ENCODE peak calls at places on chromosomes 13 and 19, in five cellular contexts. One of them, this sample, is unnamed.
A peak's percentile ranks its signal among the peaks of the same experiment; 100 is the strongest.

GRCh38 chr13:34343413-34343812 is 525.5 kb downstream of the RFC3 start:
- DNase-seq in heart right ventricle: no peak
- DNase-seq in colonic mucosa: no peak
- DNase-seq in transverse colon: no peak
- DNase-seq in A549: no peak
- DNase-seq in this sample: no peak

GRCh38 chr19:294819-295686 is 3.9 kb upstream of the PLPP2 start:
- DNase-seq in heart right ventricle: no peak
- DNase-seq in transverse colon: peak; percentile 49
- DNase-seq in A549: peak; percentile 29
- DNase-seq in colonic mucosa: peak; percentile 42
- DNase-seq in this sample: peak; percentile 69

GRCh38 chr13:101449971-101450748 is 2.3 kb upstream of the ITGBL1 start:
- DNase-seq in heart right ventricle: no peak
- DNase-seq in A549: peak; percentile 81
- DNase-seq in colonic mucosa: no peak
- DNase-seq in transverse colon: no peak
- DNase-seq in this sample: no peak

GRCh38 chr13:31276386-31276785 is 76.6 kb downstream of the B3GLCT start:
- DNase-seq in colonic mucosa: no peak
- DNase-seq in transverse colon: no peak
- DNase-seq in heart right ventricle: no peak
- DNase-seq in A549: no peak
- DNase-seq in this sample: no peak

GRCh38 chr19:11767633-11768133 is 883 bp downstream of the ZNF441 start:
- DNase-seq in heart right ventricle: peak; percentile 23
- DNase-seq in colonic mucosa: peak; percentile 73
- DNase-seq in A549: no peak
- DNase-seq in transverse colon: peak; percentile 69
- DNase-seq in this sample: peak; percentile 83

GRCh38 chr13:34675626-34676025 is 266.4 kb upstream of the NBEA start:
- DNase-seq in transverse colon: no peak
- DNase-seq in heart right ventricle: no peak
- DNase-seq in colonic mucosa: no peak
- DNase-seq in A549: no peak
- DNase-seq in this sample: no peak

GRCh38 chr13:83819611-83820010 is 62.7 kb downstream of the SLITRK1 start:
- DNase-seq in colonic mucosa: no peak
- DNase-seq in A549: no peak
- DNase-seq in transverse colon: no peak
- DNase-seq in heart right ventricle: no peak
- DNase-seq in this sample: no peak

GRCh38 chr19:57587529-57587928 is 3.6 kb downstream of the ZIK1 start:
- DNase-seq in heart right ventricle: no peak
- DNase-seq in colonic mucosa: no peak
- DNase-seq in A549: no peak
- DNase-seq in transverse colon: no peak
- DNase-seq in this sample: no peak

GRCh38 chr19:41753159-41753558 is 2.2 kb upstream of the CEACAM6 start:
- DNase-seq in heart right ventricle: peak; percentile 47
- DNase-seq in colonic mucosa: peak; percentile 81
- DNase-seq in A549: peak; percentile 65
- DNase-seq in transverse colon: peak; percentile 83
- DNase-seq in this sample: peak; percentile 31

GRCh38 chr13:39370554-39370953 is 232.4 kb downstream of the LHFPL6 start:
- DNase-seq in heart right ventricle: peak; percentile 37
- DNase-seq in transverse colon: no peak
- DNase-seq in colonic mucosa: no peak
- DNase-seq in A549: no peak
- DNase-seq in this sample: peak; percentile 10

GRCh38 chr13:65091031-65091430 is 2139.1 kb downstream of the PCDH9 start:
- DNase-seq in transverse colon: no peak
- DNase-seq in colonic mucosa: no peak
- DNase-seq in heart right ventricle: no peak
- DNase-seq in A549: no peak
- DNase-seq in this sample: no peak

GRCh38 chr13:33184530-33184929 is 101.0 kb downstream of the STARD13 start:
- DNase-seq in heart right ventricle: no peak
- DNase-seq in A549: no peak
- DNase-seq in colonic mucosa: no peak
- DNase-seq in transverse colon: no peak
- DNase-seq in this sample: no peak

GRCh38 chr13:35388456-35388855 is 88.0 kb downstream of the MAB21L1 start:
- DNase-seq in A549: no peak
- DNase-seq in transverse colon: no peak
- DNase-seq in colonic mucosa: no peak
- DNase-seq in heart right ventricle: no peak
- DNase-seq in this sample: no peak

GRCh38 chr13:73040968-73041580 is 17.7 kb upstream of the KLF5 start:
- DNase-seq in transverse colon: peak; percentile 63
- DNase-seq in heart right ventricle: no peak
- DNase-seq in colonic mucosa: peak; percentile 57
- DNase-seq in A549: peak; percentile 86
- DNase-seq in this sample: peak; percentile 54

GRCh38 chr13:106117035-106117434 is 418.4 kb downstream of the EFNB2 start:
- DNase-seq in A549: no peak
- DNase-seq in transverse colon: no peak
- DNase-seq in colonic mucosa: no peak
- DNase-seq in heart right ventricle: no peak
- DNase-seq in this sample: no peak

GRCh38 chr19:5536337-5536894 is 31.3 kb downstream of the TINCR start:
- DNase-seq in transverse colon: no peak
- DNase-seq in colonic mucosa: no peak
- DNase-seq in heart right ventricle: peak; percentile 78
- DNase-seq in A549: peak; percentile 23
- DNase-seq in this sample: peak; percentile 88

GRCh38 chr13:65911546-65912193 is 1318.5 kb downstream of the PCDH9 start:
- DNase-seq in A549: no peak
- DNase-seq in heart right ventricle: no peak
- DNase-seq in colonic mucosa: no peak
- DNase-seq in transverse colon: no peak
- DNase-seq in this sample: no peak

GRCh38 chr19:48111280-48111679 is 663 bp upstream of the PLA2G4C start:
- DNase-seq in transverse colon: no peak
- DNase-seq in colonic mucosa: no peak
- DNase-seq in heart right ventricle: no peak
- DNase-seq in A549: no peak
- DNase-seq in this sample: no peak

GRCh38 chr19:46830864-46831263 is 19.8 kb downstream of the AP2S1 start:
- DNase-seq in heart right ventricle: no peak
- DNase-seq in colonic mucosa: no peak
- DNase-seq in A549: no peak
- DNase-seq in transverse colon: no peak
- DNase-seq in this sample: no peak

GRCh38 chr13:75764251-75764650 is 128.1 kb downstream of the LMO7 start:
- DNase-seq in transverse colon: no peak
- DNase-seq in colonic mucosa: no peak
- DNase-seq in heart right ventricle: no peak
- DNase-seq in A549: no peak
- DNase-seq in this sample: no peak

GRCh38 chr13:21719463-21719862 is 48.6 kb downstream of the FGF9 start:
- DNase-seq in A549: no peak
- DNase-seq in transverse colon: no peak
- DNase-seq in colonic mucosa: no peak
- DNase-seq in heart right ventricle: no peak
- DNase-seq in this sample: no peak

GRCh38 chr19:5680083-5680436 is 256 bp downstream of the MICOS13 start:
- DNase-seq in colonic mucosa: no peak
- DNase-seq in transverse colon: peak; percentile 50
- DNase-seq in A549: no peak
- DNase-seq in heart right ventricle: peak; percentile 58
- DNase-seq in this sample: peak; percentile 52

GRCh38 chr19:30959011-30959410 is 390.2 kb downstream of the TSHZ3 start:
- DNase-seq in transverse colon: no peak
- DNase-seq in colonic mucosa: no peak
- DNase-seq in A549: no peak
- DNase-seq in heart right ventricle: no peak
- DNase-seq in this sample: no peak

GRCh38 chr19:49127674-49128544 is 8.6 kb downstream of the PPFIA3 start:
- DNase-seq in heart right ventricle: peak; percentile 97
- DNase-seq in A549: peak; percentile 99
- DNase-seq in colonic mucosa: peak; percentile 98
- DNase-seq in transverse colon: peak; percentile 98
- DNase-seq in this sample: peak; percentile 98

GRCh38 chr19:49126575-49126974 is 7.2 kb downstream of the PPFIA3 start:
- DNase-seq in A549: no peak
- DNase-seq in colonic mucosa: no peak
- DNase-seq in heart right ventricle: no peak
- DNase-seq in transverse colon: no peak
- DNase-seq in this sample: no peak

GRCh38 chr19:49128545-49129237 is 9.3 kb downstream of the PPFIA3 start:
- DNase-seq in colonic mucosa: no peak
- DNase-seq in A549: no peak
- DNase-seq in transverse colon: no peak
- DNase-seq in heart right ventricle: no peak
- DNase-seq in this sample: no peak

GRCh38 chr19:49129238-49129583 is 9.9 kb downstream of the PPFIA3 start:
- DNase-seq in colonic mucosa: peak; percentile 68
- DNase-seq in transverse colon: no peak
- DNase-seq in A549: no peak
- DNase-seq in heart right ventricle: no peak
- DNase-seq in this sample: no peak

GRCh38 chr19:49125025-49125731 is 5.8 kb downstream of the PPFIA3 start:
- DNase-seq in heart right ventricle: peak; percentile 35
- DNase-seq in A549: no peak
- DNase-seq in transverse colon: peak; percentile 86
- DNase-seq in colonic mucosa: peak; percentile 91
- DNase-seq in this sample: peak; percentile 59
- H3K4me3 ChIP-seq in heart right ventricle: no peak overlapping the region
- H3K4me3 ChIP-seq in A549: no peak overlapping the region
- H3K4me3 ChIP-seq in transverse colon: no peak overlapping the region
- H3K4me3 ChIP-seq in colonic mucosa: peak overlapping the region; percentile 7
- H3K4me3 ChIP-seq in this sample: no peak overlapping the region

DNA sequence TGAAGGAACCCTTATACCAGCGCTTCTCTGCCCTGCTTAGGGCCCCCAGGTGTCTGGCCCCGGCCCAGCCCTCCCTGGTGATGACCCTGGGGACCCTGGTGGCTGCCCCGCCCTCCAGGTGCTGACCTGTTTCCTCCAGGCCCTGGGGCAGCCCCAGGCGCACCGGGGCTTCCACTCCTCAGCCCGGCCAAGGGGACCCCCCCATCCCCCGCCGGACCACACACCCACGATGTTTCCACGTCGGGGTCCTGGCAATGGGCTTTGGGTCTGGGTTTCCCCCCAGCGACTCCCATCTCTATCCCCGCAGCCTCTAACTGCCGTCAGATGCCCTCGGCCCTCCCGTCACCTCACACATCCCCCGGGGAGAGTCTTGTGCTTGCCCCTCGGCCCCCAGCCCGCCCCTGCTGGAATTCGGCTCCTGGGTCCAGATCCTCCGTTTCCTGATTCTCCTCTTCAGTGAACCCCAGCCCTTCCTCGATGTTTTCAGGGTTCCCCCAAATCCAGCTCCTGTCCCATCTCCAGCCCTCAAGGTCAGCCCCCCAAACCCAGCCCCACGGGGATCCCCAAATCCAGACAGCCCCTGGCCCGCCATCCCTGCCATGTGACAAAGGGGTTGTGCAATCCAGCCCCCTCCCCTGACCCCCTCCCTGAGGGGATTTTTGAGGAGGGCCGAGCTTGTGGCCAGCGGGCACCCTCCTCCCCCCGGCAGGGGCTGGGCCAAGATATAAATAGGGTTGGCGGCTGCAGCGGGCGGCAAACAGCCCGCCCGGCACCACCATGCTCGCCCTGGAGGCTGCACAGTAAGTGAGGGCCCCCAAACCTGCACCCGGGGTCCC is at the start of gene SPIB:
- DNase-seq in A549: no peak
- DNase-seq in colonic mucosa: no peak
- DNase-seq in heart right ventricle: no peak
- DNase-seq in transverse colon: no peak
- DNase-seq in this sample: peak; percentile 12
- H3K4me1 ChIP-seq in A549: no peaks in the 10 kb centered on the region
- H3K4me1 ChIP-seq in colonic mucosa: peaks cover 5% of the 10 kb centered on the region
- H3K4me1 ChIP-seq in heart right ventricle: no peaks in the 10 kb centered on the region
- H3K4me1 ChIP-seq in transverse colon: peaks cover 25% of the 10 kb centered on the region
- H3K4me1 ChIP-seq in this sample: peaks cover 7% of the 10 kb centered on the region

DNA sequence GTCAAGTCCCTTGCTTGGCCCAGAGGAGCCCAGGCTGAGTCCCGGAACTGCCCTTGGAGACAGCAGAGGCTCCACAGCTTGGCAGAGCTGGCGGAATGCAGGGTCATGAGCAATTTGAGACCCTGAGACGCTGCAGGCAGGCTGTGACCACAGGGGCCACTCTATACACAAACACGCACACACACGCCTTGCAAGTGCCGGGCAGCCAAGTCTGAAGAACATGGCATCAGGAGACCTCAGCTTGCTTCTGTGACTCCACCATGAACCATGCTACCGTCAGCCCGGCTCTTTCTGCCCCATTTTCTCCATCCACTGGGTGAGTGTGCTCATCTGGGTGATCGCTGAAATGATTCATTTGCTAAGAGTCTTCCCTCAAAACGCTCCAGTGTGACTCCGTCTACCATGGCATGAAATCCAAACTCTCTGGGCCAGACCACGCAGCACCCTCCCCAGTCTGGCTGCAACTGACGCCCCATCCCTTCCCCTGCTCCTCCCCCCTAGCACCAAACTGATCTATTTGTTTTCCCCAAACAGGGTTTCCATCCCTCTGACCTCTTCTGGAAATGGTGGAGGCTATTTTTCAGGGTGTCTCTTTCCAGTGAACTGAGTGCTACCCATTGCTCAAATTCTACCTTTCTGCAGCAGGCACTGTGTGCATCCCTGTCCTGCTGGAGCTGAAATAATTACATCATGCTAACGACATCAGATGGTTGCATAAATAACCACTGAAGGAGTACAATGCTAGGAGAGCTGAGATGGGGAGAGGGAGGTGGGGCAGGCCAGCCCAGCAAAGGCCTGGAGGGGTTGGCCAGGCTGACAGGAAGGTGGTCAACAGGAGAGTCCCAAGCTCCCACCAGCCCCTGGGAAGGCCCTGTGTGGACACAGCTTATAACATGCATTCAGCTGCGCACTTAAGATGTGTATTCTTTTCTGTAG is 3.1 kb downstream of the CARS2 start:
- DNase-seq in heart right ventricle: no peak
- DNase-seq in transverse colon: no peak
- DNase-seq in colonic mucosa: no peak
- DNase-seq in A549: no peak
- DNase-seq in this sample: no peak
- H3K4me3 ChIP-seq in heart right ventricle: no peak overlapping the region
- H3K4me3 ChIP-seq in transverse colon: no peak overlapping the region
- H3K4me3 ChIP-seq in colonic mucosa: no peak overlapping the region
- H3K4me3 ChIP-seq in A549: no peak overlapping the region
- H3K4me3 ChIP-seq in this sample: no peak overlapping the region

GRCh38 chr19:19432732-19433131 is 27.3 kb downstream of the GATAD2A start:
- DNase-seq in colonic mucosa: no peak
- DNase-seq in heart right ventricle: no peak
- DNase-seq in A549: no peak
- DNase-seq in transverse colon: no peak
- DNase-seq in this sample: no peak

GRCh38 chr19:19434483-19435045 is 29.1 kb downstream of the GATAD2A start:
- DNase-seq in transverse colon: no peak
- DNase-seq in A549: no peak
- DNase-seq in heart right ventricle: peak; percentile 32
- DNase-seq in colonic mucosa: no peak
- DNase-seq in this sample: no peak

GRCh38 chr19:19436137-19436691 is 30.7 kb downstream of the GATAD2A start:
- DNase-seq in colonic mucosa: no peak
- DNase-seq in heart right ventricle: no peak
- DNase-seq in A549: no peak
- DNase-seq in transverse colon: no peak
- DNase-seq in this sample: no peak

GRCh38 chr19:19429361-19429760 is 23.9 kb downstream of the GATAD2A start:
- DNase-seq in A549: no peak
- DNase-seq in transverse colon: no peak
- DNase-seq in colonic mucosa: no peak
- DNase-seq in heart right ventricle: no peak
- DNase-seq in this sample: no peak

GRCh38 chr19:19433666-19434213 is 28.3 kb downstream of the GATAD2A start:
- DNase-seq in colonic mucosa: no peak
- DNase-seq in transverse colon: no peak
- DNase-seq in heart right ventricle: no peak
- DNase-seq in A549: no peak
- DNase-seq in this sample: no peak
- H3K4me1 ChIP-seq in colonic mucosa: no peaks in the 10 kb centered on the region
- H3K4me1 ChIP-seq in transverse colon: peaks cover 5% of the 10 kb centered on the region
- H3K4me1 ChIP-seq in heart right ventricle: peaks cover 48% of the 10 kb centered on the region
- H3K4me1 ChIP-seq in A549: no peaks in the 10 kb centered on the region
- H3K4me1 ChIP-seq in this sample: no peaks in the 10 kb centered on the region

This sample was measured in hepatocyte.